ENCODE peak calls at places on chromosomes 11 and 22, in eight cellular contexts. S is kidney; W is IMR-90; T is CD4-positive, alpha-beta T cell; D is epithelial cell of esophagus; B is suprapubic skin; A is BJ; I is heart left ventricle. Y is an unnamed sample.

GRCh38 chr11:27285761-27286160 is 77.3 kb downstream of the CCDC34 start:
- DNase-seq in A (no peak), S (no peak), W (no peak), D (no peak), B (no peak), T (no peak), I (no peak), Y (no peak)

GRCh38 chr11:123478352-123478986 is 48.4 kb downstream of the GRAMD1B start:
- DNase-seq in I (no peak), T (no peak), D (peak; percentile 75), B (no peak), W (peak; percentile 85), S (no peak), A (no peak), Y (no peak)

GRCh38 chr11:18749681-18750319 is 23.8 kb upstream of the IGSF22 start:
- DNase-seq in D (peak; percentile 73), T (no peak), A (no peak), S (no peak), W (peak; percentile 75), I (no peak), B (no peak), Y (no peak)

GRCh38 chr22:31747441-31747840 is 2.5 kb downstream of the PRR14L start:
- DNase-seq in S (no peak), I (no peak), B (no peak), T (no peak), D (no peak), W (no peak), A (no peak), Y (no peak)

GRCh38 chr22:22710719-22711531 is 66.5 kb downstream of the GGTLC2 start:
- DNase-seq in B (no peak), W (peak; percentile 17), A (no peak), D (peak; percentile 41), I (peak; percentile 77), T (peak; percentile 56), S (peak; percentile 82), Y (peak; percentile 86)

GRCh38 chr11:61567286-61568061 is 13.4 kb downstream of the SYT7 start:
- DNase-seq in W (peak; percentile 73), S (peak; percentile 91), D (peak; percentile 85), B (no peak), I (peak; percentile 86), A (no peak), T (peak; percentile 66), Y (peak; percentile 91)

GRCh38 chr22:36982136-36982535 is 37.1 kb downstream of the TST start:
- DNase-seq in I (no peak), D (no peak), W (no peak), T (no peak), B (no peak), A (no peak), S (no peak), Y (no peak)

GRCh38 chr11:49151211-49151610 is 57.2 kb downstream of the FOLH1 start:
- DNase-seq in I (no peak), S (no peak), B (no peak), A (no peak), W (no peak), D (no peak), T (no peak), Y (no peak)

GRCh38 chr11:118565062-118565461 is 669 bp downstream of the IFT46 start:
- DNase-seq in T (no peak), A (no peak), D (peak; percentile 14), I (no peak), B (no peak), S (no peak), W (no peak), Y (no peak)

GRCh38 chr11:102017029-102017428 is 30.2 kb upstream of the CFAP300 start:
- DNase-seq in W (no peak), D (no peak), I (no peak), T (no peak), S (no peak), B (no peak), A (no peak), Y (no peak)

GRCh38 chr11:46686886-46687810 is 13.3 kb downstream of the ARHGAP1 start:
- DNase-seq in T (no peak), I (peak; percentile 54), B (no peak), A (no peak), D (peak; percentile 99), W (peak; percentile 91), S (peak; percentile 73), Y (no peak)

GRCh38 chr11:363948-364761 is 5.1 kb upstream of the B4GALNT4 start:
- DNase-seq in S (peak; percentile 88), I (no peak), D (peak; percentile 89), A (no peak), W (no peak), T (peak; percentile 62), B (peak; percentile 70), Y (no peak)

GRCh38 chr22:39559456-39560105 is 11.0 kb upstream of the CACNA1I start:
- DNase-seq in W (no peak), D (no peak), S (no peak), B (no peak), A (no peak), I (no peak), T (no peak), Y (no peak)
- TF ChIP-seq CTCF in W (peak; percentile 32), D (peak; percentile 47), S (no peak), B (peak; percentile 15), A (peak; percentile 61), I (no peak), T (no peak), Y (peak; percentile 42)

DNA sequence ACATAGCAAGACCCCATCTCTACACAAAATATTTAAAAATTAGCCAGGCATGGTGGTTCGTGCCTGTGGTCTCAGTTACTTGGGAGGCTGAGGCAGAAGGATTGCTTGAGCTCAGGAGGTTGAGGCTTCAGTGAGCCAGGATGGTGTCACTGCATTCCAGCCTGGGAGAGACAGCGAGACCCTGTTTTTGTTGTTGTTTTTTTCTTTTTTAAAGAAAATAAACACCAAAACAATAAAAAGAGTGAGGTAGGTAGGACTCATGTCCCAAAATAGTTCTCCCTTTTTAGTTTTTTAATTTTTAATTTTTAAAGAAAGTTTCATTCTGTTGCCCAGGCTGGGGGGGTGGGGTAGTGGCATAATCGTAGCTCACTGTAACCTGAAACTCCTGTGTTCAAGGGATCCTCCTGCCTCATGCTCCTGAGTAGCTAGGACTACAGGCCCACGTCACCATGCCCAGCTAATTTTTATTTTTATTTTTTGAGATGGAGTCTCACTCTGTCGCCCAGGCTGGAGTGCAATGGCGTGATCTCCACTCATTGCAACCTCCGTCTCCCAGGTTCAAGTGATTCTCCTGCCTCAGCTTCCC is 25.5 kb upstream of the MALAT1 start:
- DNase-seq in B (no peak), S (peak; percentile 9), A (no peak), D (peak; percentile 26), T (no peak), W (peak; percentile 34), I (no peak), Y (no peak)
- TF ChIP-seq CTCF in B (no peak), S (no peak), A (no peak), D (no peak), T (no peak), W (no peak), I (no peak), Y (no peak)

GRCh38 chr22:19962246-19962908 is 20.8 kb upstream of the TXNRD2 start:
- DNase-seq in B (no peak), S (peak; percentile 95), A (no peak), I (peak; percentile 77), W (peak; percentile 73), D (peak; percentile 93), T (peak; percentile 53), Y (no peak)
- TF ChIP-seq CTCF in B (peak; percentile 81), S (peak; percentile 58), A (peak; percentile 78), I (peak; percentile 45), W (peak; percentile 62), D (peak; percentile 81), T (no peak), Y (peak; percentile 69)

GRCh38 chr11:128022007-128022368 is 565.4 kb downstream of the ETS1 start:
- DNase-seq in I (no peak), W (peak; percentile 81), A (peak; percentile 31), S (no peak), T (no peak), B (no peak), D (peak; percentile 68), Y (no peak)
- TF ChIP-seq CTCF in I (no peak), W (no peak), A (no peak), S (no peak), T (no peak), B (no peak), D (no peak), Y (no peak)

GRCh38 chr11:12502041-12502440 is 124.7 kb downstream of the PARVA start:
- DNase-seq in T (no peak), A (peak; percentile 14), B (no peak), S (no peak), I (no peak), D (no peak), W (peak; percentile 50), Y (peak; percentile 15)

GRCh38 chr11:12506502-12506921 is 129.1 kb downstream of the PARVA start:
- DNase-seq in I (no peak), B (no peak), W (peak; percentile 59), T (no peak), D (peak; percentile 16), A (peak; percentile 44), S (no peak), Y (no peak)

GRCh38 chr11:12505183-12505582 is 127.8 kb downstream of the PARVA start:
- DNase-seq in W (no peak), S (no peak), B (no peak), D (no peak), T (no peak), I (no peak), A (no peak), Y (no peak)

GRCh38 chr11:12502950-12503579 is 125.7 kb downstream of the PARVA start:
- DNase-seq in W (peak; percentile 47), A (no peak), D (no peak), T (no peak), B (no peak), I (no peak), S (peak; percentile 79), Y (peak; percentile 30)

GRCh38 chr11:12503886-12504285 is 126.5 kb downstream of the PARVA start:
- DNase-seq in W (no peak), A (no peak), B (no peak), I (no peak), D (no peak), T (no peak), S (no peak), Y (peak; percentile 36)
- TF ChIP-seq CTCF in W (no peak), A (no peak), B (no peak), I (no peak), D (no peak), T (no peak), S (no peak), Y (no peak)

Y was measured in osteocyte.